ENCODE peak calls at places on chromosomes 2 and 18, in nine cellular contexts. G is lower lobe of right lung; T is activated CD4-positive, CD25-positive, alpha-beta regulatory T cell; Z is ovary; X is Daoy; Q is NCI-H345; L is RCC 7860; F is AG09319; S is neuronal stem cell. M is an unnamed sample.

GRCh38 chr2:197515277-197515797 is 529 bp upstream of the MOB4 start:
- DNase-seq in F (no peak), Z (no peak), T (no peak), X (no peak), G (no peak), Q (peak), L (no peak), S (peak), M (no peak)

GRCh38 chr2:207812858-207813175 is 43.1 kb upstream of the FZD5 start:
- DNase-seq in Q (no peak), T (no peak), G (no peak), Z (no peak), L (no peak), X (no peak), F (no peak), S (peak), M (no peak)

GRCh38 chr2:36556847-36557246 is 41.1 kb downstream of the FEZ2 start:
- DNase-seq in S (no peak), T (no peak), G (no peak), X (no peak), F (peak), Q (no peak), Z (no peak), L (no peak), M (peak)

GRCh38 chr2:76044701-76045100 is 334.0 kb upstream of the GCFC2 start:
- DNase-seq in S (no peak), Q (no peak), T (no peak), F (no peak), L (no peak), G (no peak), X (no peak), Z (no peak), M (no peak)

GRCh38 chr2:241315879-241316700 is at the start of gene SEPTIN2:
- DNase-seq in T (peak), G (peak), S (no peak), X (no peak), L (peak), F (no peak), Z (no peak), Q (peak), M (peak)

GRCh38 chr18:58572181-58572580 is 56.7 kb downstream of the ALPK2 start:
- DNase-seq in S (no peak), T (no peak), G (no peak), F (peak), L (peak), Z (no peak), X (peak), Q (no peak), M (no peak)

GRCh38 chr18:1173593-1173992 is 268.9 kb downstream of the ADCYAP1 start:
- DNase-seq in Z (no peak), F (no peak), Q (no peak), G (no peak), X (no peak), S (no peak), T (no peak), L (no peak), M (no peak)

GRCh38 chr2:60313470-60314172 is 239.8 kb downstream of the BCL11A start:
- DNase-seq in F (no peak), X (no peak), Q (no peak), S (no peak), T (no peak), Z (no peak), G (no peak), L (no peak), M (no peak)

GRCh38 chr18:23963443-23964185 is 50.9 kb upstream of the TTC39C start:
- DNase-seq in G (no peak), X (no peak), F (no peak), S (no peak), T (no peak), Q (no peak), Z (no peak), L (no peak), M (no peak)

GRCh38 chr2:113324684-113325160 is 46.0 kb upstream of the PAX8 start:
- DNase-seq in G (peak), S (no peak), Q (peak), Z (peak), T (peak), X (peak), L (peak), F (no peak), M (peak)

GRCh38 chr2:237697586-237698337 is 70.4 kb downstream of the LRRFIP1 start:
- DNase-seq in F (no peak), T (no peak), Z (no peak), Q (no peak), S (no peak), G (no peak), L (no peak), X (no peak), M (peak)

GRCh38 chr2:29262681-29263260 is 147.6 kb downstream of the CLIP4 start:
- DNase-seq in G (no peak), T (no peak), S (no peak), Z (no peak), F (no peak), X (peak), L (no peak), Q (peak), M (no peak)

GRCh38 chr2:241849616-241850543 is 8.8 kb downstream of the PDCD1 start:
- DNase-seq in F (no peak), Z (no peak), S (no peak), L (no peak), G (no peak), Q (no peak), T (no peak), X (no peak), M (no peak)

GRCh38 chr2:232540441-232541041 is 1.0 kb downstream of the CHRNG start:
- DNase-seq in F (no peak), X (no peak), Z (no peak), T (no peak), L (no peak), G (peak), Q (no peak), S (no peak), M (no peak)

GRCh38 chr2:9830685-9831410 is 12.4 kb upstream of the TAF1B start:
- DNase-seq in T (no peak), F (no peak), L (no peak), G (peak), Q (no peak), S (no peak), X (no peak), Z (no peak), M (no peak)

GRCh38 chr2:126779286-126779605 is 119.4 kb upstream of the TEX51 start:
- DNase-seq in F (no peak), X (no peak), T (no peak), L (no peak), Z (no peak), S (no peak), G (no peak), Q (no peak), M (no peak)

GRCh38 chr2:109324859-109325258 is 195.9 kb downstream of the SH3RF3 start:
- DNase-seq in T (no peak), F (peak), X (peak), Q (no peak), S (no peak), Z (peak), L (no peak), G (no peak), M (peak)

GRCh38 chr2:7572460-7572859 is 655.2 kb downstream of the RNF144A start:
- DNase-seq in T (no peak), G (no peak), S (no peak), Z (no peak), X (no peak), L (no peak), F (no peak), Q (peak), M (no peak)

GRCh38 chr2:236857781-236858180 is 227.9 kb upstream of the COPS8 start:
- DNase-seq in Z (no peak), Q (no peak), L (no peak), S (no peak), T (no peak), G (no peak), X (no peak), F (no peak), M (no peak)

GRCh38 chr2:27992787-27993747 is 102.5 kb downstream of the BABAM2 start:
- DNase-seq in X (peak), Q (no peak), T (no peak), F (no peak), Z (no peak), L (peak), G (no peak), S (peak), M (peak)

GRCh38 chr2:170525566-170525900 is 189.6 kb upstream of the SP5 start:
- DNase-seq in F (peak), S (no peak), Z (peak), Q (no peak), T (no peak), L (peak), G (peak), X (peak), M (peak)

GRCh38 chr2:25073025-25073424 is 31.1 kb downstream of the EFR3B start:
- DNase-seq in X (no peak), T (no peak), S (no peak), G (no peak), Z (no peak), Q (peak), L (no peak), F (no peak), M (no peak)

GRCh38 chr2:137893145-137893544 is 71.1 kb upstream of the HNMT start:
- DNase-seq in L (no peak), S (no peak), Q (peak), G (no peak), X (no peak), Z (no peak), F (no peak), T (no peak), M (no peak)

GRCh38 chr2:47562548-47562947 is 159.6 kb downstream of the MSH2 start:
- DNase-seq in Z (no peak), Q (no peak), S (no peak), L (no peak), F (no peak), G (no peak), T (no peak), X (no peak), M (no peak)

GRCh38 chr2:120503793-120504571 is 158.0 kb downstream of the INHBB start:
- DNase-seq in F (no peak), L (peak), T (no peak), Q (peak), G (no peak), S (peak), X (peak), Z (no peak), M (peak)

M was measured in dermis blood vessel endothelial cell.